ENCODE peak calls at places on chromosomes 6 and 20, in eight cellular contexts. T, O, I, Z, H, U, C and D are unnamed samples.

GRCh38 chr6:114049367-114049966 is 78.5 kb upstream of the HDAC2 start:
- DNase-seq in H (no peak), I (no peak), U (no peak), O (no peak), T (peak), Z (peak), C (no peak), D (no peak)

GRCh38 chr6:10749734-10750133 is 2.1 kb downstream of the TMEM14B start:
- DNase-seq in O (no peak), H (no peak), C (no peak), T (no peak), Z (no peak), U (no peak), I (no peak), D (no peak)

GRCh38 chr6:34238507-34239239 is 2.0 kb downstream of the HMGA1 start:
- DNase-seq in I (no peak), O (peak), Z (no peak), H (no peak), T (peak), C (no peak), U (no peak), D (no peak)

GRCh38 chr6:43584892-43585570 is 9.0 kb downstream of the POLH start:
- DNase-seq in Z (peak), O (no peak), I (no peak), U (no peak), H (no peak), C (no peak), T (no peak), D (no peak)

GRCh38 chr6:36997811-36998722 is 7.4 kb upstream of the FGD2 start:
- DNase-seq in Z (no peak), H (no peak), U (no peak), I (no peak), C (no peak), T (no peak), O (peak), D (no peak)

GRCh38 chr6:33126101-33126714 is 50.4 kb downstream of the HLA-DPB1 start:
- DNase-seq in H (no peak), I (no peak), T (peak), C (peak), O (peak), U (peak), Z (peak), D (peak)

GRCh38 chr20:51461306-51461705 is 81.2 kb downstream of the NFATC2 start:
- DNase-seq in H (no peak), Z (no peak), O (no peak), T (no peak), I (no peak), U (no peak), C (no peak), D (no peak)

GRCh38 chr20:51811040-51811351 is 8.7 kb upstream of the SALL4 start:
- DNase-seq in H (no peak), U (no peak), C (no peak), I (no peak), T (no peak), Z (peak), O (no peak), D (no peak)

GRCh38 chr6:35643162-35643535 is 45.6 kb downstream of the FKBP5 start:
- DNase-seq in H (no peak), C (no peak), I (no peak), Z (no peak), T (no peak), O (no peak), U (no peak), D (no peak)

GRCh38 chr6:150139533-150139932 is 3.3 kb upstream of the PPP1R14C start:
- DNase-seq in O (no peak), Z (no peak), T (no peak), H (no peak), I (no peak), C (no peak), U (no peak), D (no peak)

DNA sequence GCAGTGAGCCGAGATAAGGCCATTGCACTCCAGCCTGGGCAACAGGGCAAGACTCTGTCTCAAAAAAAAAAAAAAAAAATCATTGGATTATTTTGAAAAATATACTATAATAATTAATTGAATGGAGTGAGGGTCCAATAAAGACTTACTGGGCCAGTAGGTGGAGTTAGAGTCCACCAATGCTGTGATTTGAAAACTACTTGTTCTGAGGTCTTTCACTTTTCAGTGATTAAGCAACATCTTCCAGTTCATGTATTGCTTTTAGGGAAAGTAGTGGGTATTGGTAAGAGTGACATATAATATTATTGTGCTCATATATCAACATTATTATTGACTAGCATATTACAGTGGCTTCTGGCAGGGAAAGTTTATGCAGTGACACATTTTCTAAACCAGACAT is 530.3 kb downstream of the KHDRBS2 start:
- DNase-seq in Z (no peak), T (no peak), C (no peak), U (no peak), H (no peak), I (no peak), O (no peak), D (no peak)
- TF ChIP-seq CTCF in Z (no peak), T (no peak), C (no peak), U (no peak), H (no peak), I (no peak), O (no peak), D (no peak)

GRCh38 chr6:82337688-82338257 is 25.8 kb upstream of the TPBG start:
- DNase-seq in H (no peak), I (no peak), O (no peak), U (no peak), T (no peak), Z (no peak), C (no peak), D (no peak)
- TF ChIP-seq CTCF in H (no peak), I (no peak), O (no peak), U (no peak), T (no peak), Z (no peak), C (no peak), D (no peak)

GRCh38 chr20:46701556-46701955 is 7.9 kb upstream of the SLC2A10 start:
- DNase-seq in O (no peak), C (no peak), T (no peak), Z (no peak), U (no peak), H (no peak), I (no peak), D (no peak)

GRCh38 chr20:46701057-46701456 is 8.4 kb upstream of the SLC2A10 start:
- DNase-seq in H (no peak), C (no peak), U (no peak), I (no peak), T (no peak), Z (no peak), O (no peak), D (no peak)

GRCh38 chr20:46700481-46700880 is 9.0 kb upstream of the SLC2A10 start:
- DNase-seq in Z (no peak), U (no peak), I (no peak), C (no peak), T (no peak), H (no peak), O (no peak), D (no peak)

GRCh38 chr20:46698788-46699187 is 9.5 kb upstream of the TP53RK start:
- DNase-seq in O (no peak), C (no peak), H (no peak), U (no peak), I (no peak), Z (no peak), T (no peak), D (no peak)

GRCh38 chr20:46699651-46700359 is 9.6 kb upstream of the SLC2A10 start:
- DNase-seq in Z (peak), U (no peak), T (no peak), I (no peak), H (no peak), C (no peak), O (no peak), D (no peak)
- TF ChIP-seq CTCF in Z (peak), U (no peak), T (peak), I (peak), H (no peak), C (peak), O (no peak), D (no peak)

GRCh38 chr6:38336922-38337321 is 302.8 kb downstream of the BTBD9 start:
- DNase-seq in U (no peak), Z (no peak), T (no peak), O (no peak), C (no peak), H (no peak), I (no peak), D (no peak)
- TF ChIP-seq CTCF in U (no peak), Z (no peak), T (no peak), O (no peak), C (no peak), H (no peak), I (no peak), D (no peak)

GRCh38 chr20:61480158-61480825 is 228.2 kb downstream of the CDH4 start:
- DNase-seq in T (no peak), U (no peak), I (no peak), C (no peak), O (no peak), Z (no peak), H (no peak), D (no peak)
- TF ChIP-seq CTCF in T (peak), U (no peak), I (no peak), C (no peak), O (no peak), Z (no peak), H (no peak), D (no peak)

DNA sequence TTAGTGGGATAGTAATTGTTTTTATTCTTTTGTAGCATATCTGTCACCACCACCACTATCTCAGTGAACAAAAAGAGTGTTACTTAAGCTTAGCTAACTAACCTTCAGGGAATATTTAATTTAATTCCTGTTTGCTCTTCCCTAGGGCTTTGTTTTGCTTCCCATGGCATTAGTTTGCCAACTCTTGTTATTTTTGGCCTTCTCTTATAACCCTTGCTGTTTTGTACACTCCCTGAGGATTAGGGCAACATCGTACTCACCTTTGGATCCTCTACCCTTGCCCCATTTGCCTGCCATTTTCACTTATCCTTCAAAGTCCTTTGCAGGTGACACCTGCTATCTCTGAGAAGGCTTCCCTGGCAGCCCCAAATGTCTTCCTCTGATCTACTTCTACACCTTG is 23.7 kb downstream of the ACOT13 start:
- DNase-seq in C (no peak), T (no peak), H (no peak), I (no peak), Z (no peak), O (no peak), U (no peak), D (no peak)
- TF ChIP-seq CTCF in C (no peak), T (no peak), H (no peak), I (no peak), Z (no peak), O (no peak), U (no peak), D (no peak)

DNA sequence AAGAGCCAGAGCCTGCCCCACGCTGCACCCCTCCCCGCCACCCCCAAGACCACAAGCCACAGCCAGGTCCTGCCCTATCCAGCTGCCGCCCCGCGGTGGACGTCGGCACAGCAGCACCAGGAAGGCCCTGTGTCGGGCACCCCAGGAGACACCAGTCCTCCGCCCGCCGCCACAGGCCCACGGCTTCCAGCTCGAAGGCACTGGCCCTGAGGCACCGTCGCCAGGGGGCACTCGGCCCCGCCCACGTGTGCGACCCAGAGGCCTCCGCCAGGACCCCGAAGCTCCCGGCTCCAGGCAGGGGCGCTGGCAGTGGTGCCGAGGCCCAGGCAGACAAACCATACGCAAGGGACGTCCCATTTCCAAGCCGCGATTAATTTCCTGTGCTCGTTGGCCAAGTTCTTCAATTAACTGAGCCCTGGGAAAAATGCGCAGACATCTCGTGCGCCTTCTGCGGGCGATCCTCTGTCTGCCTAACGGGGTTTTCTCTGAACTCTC is 19.4 kb downstream of the KCNQ2 start:
- DNase-seq in U (no peak), T (no peak), O (no peak), C (no peak), Z (no peak), H (no peak), I (no peak), D (no peak)
- TF ChIP-seq CTCF in U (no peak), T (no peak), O (no peak), C (no peak), Z (no peak), H (no peak), I (no peak), D (no peak)

GRCh38 chr20:3248167-3248992 is 9.4 kb upstream of the SLC4A11 start:
- DNase-seq in U (no peak), T (peak), Z (no peak), O (no peak), I (no peak), H (no peak), C (peak), D (no peak)
- TF ChIP-seq CTCF in U (no peak), T (no peak), Z (no peak), O (no peak), I (no peak), H (no peak), C (no peak), D (no peak)

GRCh38 chr6:47633141-47633540 is 65.2 kb upstream of the ADGRF4 start:
- DNase-seq in T (no peak), H (no peak), U (no peak), Z (no peak), O (no peak), C (no peak), I (peak), D (no peak)
- TF ChIP-seq CTCF in T (no peak), H (no peak), U (no peak), Z (no peak), O (no peak), C (no peak), I (peak), D (no peak)